ENCODE peak calls at places on chromosomes 4 and X, in ten cellular contexts. One of them, this sample, is unnamed.

GRCh38 chr4:67714955-67715354 is 14.0 kb upstream of the UBA6 start:
- DNase-seq in nucleus accumbens: no peak
- DNase-seq in mucosa of descending colon: no peak
- DNase-seq in stimulated activated CD4-positive, alpha-beta T cell treated with anti-CD3 and anti-CD28 coated beads, Interleukin-15, amount 100 ng/mL, for 24 hours: no peak
- DNase-seq in activated CD4-positive, alpha-beta memory T cell treated with anti-CD3 and anti-CD28 coated beads, Interleukin-2, amount 10 ng/mL, durations not matched to agents 7 days and 5 days: no peak
- DNase-seq in tibial nerve: no peak
- DNase-seq in hypothalamus: no peak
- DNase-seq in dorsolateral prefrontal cortex: no peak
- DNase-seq in activated T-helper 2 cell treated with anti-CD3 and anti-CD28 coated beads, Interferon-gamma antibody, Interleukin-2, Interleukin-4, amounts not matched to agents 10 μg/mL and 5 μg/mL and 100 μg/mL, durations not matched to agents 14 hours and 24 hours and 36 hours: no peak
- DNase-seq in activated T-cell treated with anti-CD3 and anti-CD28 coated beads for 48 hours: no peak
- DNase-seq in this sample: no peak

GRCh38 chr4:148044889-148045352 is 313.0 kb downstream of the ARHGAP10 start:
- DNase-seq in nucleus accumbens: no peak
- DNase-seq in mucosa of descending colon: no peak
- DNase-seq in stimulated activated CD4-positive, alpha-beta T cell treated with anti-CD3 and anti-CD28 coated beads, Interleukin-15, amount 100 ng/mL, for 24 hours: no peak
- DNase-seq in activated CD4-positive, alpha-beta memory T cell treated with anti-CD3 and anti-CD28 coated beads, Interleukin-2, amount 10 ng/mL, durations not matched to agents 7 days and 5 days: no peak
- DNase-seq in tibial nerve: no peak
- DNase-seq in hypothalamus: no peak
- DNase-seq in dorsolateral prefrontal cortex: no peak
- DNase-seq in activated T-helper 2 cell treated with anti-CD3 and anti-CD28 coated beads, Interferon-gamma antibody, Interleukin-2, Interleukin-4, amounts not matched to agents 10 μg/mL and 5 μg/mL and 100 μg/mL, durations not matched to agents 14 hours and 24 hours and 36 hours: no peak
- DNase-seq in activated T-cell treated with anti-CD3 and anti-CD28 coated beads for 48 hours: no peak
- DNase-seq in this sample: no peak

GRCh38 chr4:147157860-147158701 is 212.4 kb upstream of the TTC29 start:
- DNase-seq in nucleus accumbens: peak
- DNase-seq in mucosa of descending colon: no peak
- DNase-seq in stimulated activated CD4-positive, alpha-beta T cell treated with anti-CD3 and anti-CD28 coated beads, Interleukin-15, amount 100 ng/mL, for 24 hours: no peak
- DNase-seq in activated CD4-positive, alpha-beta memory T cell treated with anti-CD3 and anti-CD28 coated beads, Interleukin-2, amount 10 ng/mL, durations not matched to agents 7 days and 5 days: no peak
- DNase-seq in tibial nerve: no peak
- DNase-seq in hypothalamus: no peak
- DNase-seq in dorsolateral prefrontal cortex: no peak
- DNase-seq in activated T-helper 2 cell treated with anti-CD3 and anti-CD28 coated beads, Interferon-gamma antibody, Interleukin-2, Interleukin-4, amounts not matched to agents 10 μg/mL and 5 μg/mL and 100 μg/mL, durations not matched to agents 14 hours and 24 hours and 36 hours: no peak
- DNase-seq in activated T-cell treated with anti-CD3 and anti-CD28 coated beads for 48 hours: no peak
- DNase-seq in this sample: peak

GRCh38 chrX:15916704-15917084 is 62.1 kb upstream of the AP1S2 start:
- DNase-seq in nucleus accumbens: no peak
- DNase-seq in mucosa of descending colon: no peak
- DNase-seq in stimulated activated CD4-positive, alpha-beta T cell treated with anti-CD3 and anti-CD28 coated beads, Interleukin-15, amount 100 ng/mL, for 24 hours: no peak
- DNase-seq in activated CD4-positive, alpha-beta memory T cell treated with anti-CD3 and anti-CD28 coated beads, Interleukin-2, amount 10 ng/mL, durations not matched to agents 7 days and 5 days: no peak
- DNase-seq in tibial nerve: no peak
- DNase-seq in hypothalamus: no peak
- DNase-seq in dorsolateral prefrontal cortex: no peak
- DNase-seq in activated T-helper 2 cell treated with anti-CD3 and anti-CD28 coated beads, Interferon-gamma antibody, Interleukin-2, Interleukin-4, amounts not matched to agents 10 μg/mL and 5 μg/mL and 100 μg/mL, durations not matched to agents 14 hours and 24 hours and 36 hours: no peak
- DNase-seq in activated T-cell treated with anti-CD3 and anti-CD28 coated beads for 48 hours: no peak
- DNase-seq in this sample: no peak

GRCh38 chr4:61254406-61254805 is 54.3 kb downstream of the ADGRL3 start:
- DNase-seq in nucleus accumbens: no peak
- DNase-seq in mucosa of descending colon: no peak
- DNase-seq in stimulated activated CD4-positive, alpha-beta T cell treated with anti-CD3 and anti-CD28 coated beads, Interleukin-15, amount 100 ng/mL, for 24 hours: no peak
- DNase-seq in activated CD4-positive, alpha-beta memory T cell treated with anti-CD3 and anti-CD28 coated beads, Interleukin-2, amount 10 ng/mL, durations not matched to agents 7 days and 5 days: no peak
- DNase-seq in tibial nerve: no peak
- DNase-seq in hypothalamus: no peak
- DNase-seq in dorsolateral prefrontal cortex: no peak
- DNase-seq in activated T-helper 2 cell treated with anti-CD3 and anti-CD28 coated beads, Interferon-gamma antibody, Interleukin-2, Interleukin-4, amounts not matched to agents 10 μg/mL and 5 μg/mL and 100 μg/mL, durations not matched to agents 14 hours and 24 hours and 36 hours: no peak
- DNase-seq in activated T-cell treated with anti-CD3 and anti-CD28 coated beads for 48 hours: no peak
- DNase-seq in this sample: no peak

GRCh38 chrX:72545990-72546389 is 26.7 kb downstream of the HDAC8 start:
- DNase-seq in nucleus accumbens: no peak
- DNase-seq in mucosa of descending colon: no peak
- DNase-seq in stimulated activated CD4-positive, alpha-beta T cell treated with anti-CD3 and anti-CD28 coated beads, Interleukin-15, amount 100 ng/mL, for 24 hours: no peak
- DNase-seq in activated CD4-positive, alpha-beta memory T cell treated with anti-CD3 and anti-CD28 coated beads, Interleukin-2, amount 10 ng/mL, durations not matched to agents 7 days and 5 days: no peak
- DNase-seq in tibial nerve: no peak
- DNase-seq in hypothalamus: no peak
- DNase-seq in dorsolateral prefrontal cortex: no peak
- DNase-seq in activated T-helper 2 cell treated with anti-CD3 and anti-CD28 coated beads, Interferon-gamma antibody, Interleukin-2, Interleukin-4, amounts not matched to agents 10 μg/mL and 5 μg/mL and 100 μg/mL, durations not matched to agents 14 hours and 24 hours and 36 hours: no peak
- DNase-seq in activated T-cell treated with anti-CD3 and anti-CD28 coated beads for 48 hours: no peak
- DNase-seq in this sample: no peak

GRCh38 chr4:94159790-94160189 is 47.9 kb upstream of the SMARCAD1 start:
- DNase-seq in nucleus accumbens: no peak
- DNase-seq in mucosa of descending colon: no peak
- DNase-seq in stimulated activated CD4-positive, alpha-beta T cell treated with anti-CD3 and anti-CD28 coated beads, Interleukin-15, amount 100 ng/mL, for 24 hours: no peak
- DNase-seq in activated CD4-positive, alpha-beta memory T cell treated with anti-CD3 and anti-CD28 coated beads, Interleukin-2, amount 10 ng/mL, durations not matched to agents 7 days and 5 days: no peak
- DNase-seq in tibial nerve: no peak
- DNase-seq in hypothalamus: no peak
- DNase-seq in dorsolateral prefrontal cortex: no peak
- DNase-seq in activated T-helper 2 cell treated with anti-CD3 and anti-CD28 coated beads, Interferon-gamma antibody, Interleukin-2, Interleukin-4, amounts not matched to agents 10 μg/mL and 5 μg/mL and 100 μg/mL, durations not matched to agents 14 hours and 24 hours and 36 hours: no peak
- DNase-seq in activated T-cell treated with anti-CD3 and anti-CD28 coated beads for 48 hours: no peak
- DNase-seq in this sample: no peak

GRCh38 chr4:114272226-114272625 is 292.8 kb upstream of the ARSJ start:
- DNase-seq in nucleus accumbens: no peak
- DNase-seq in mucosa of descending colon: no peak
- DNase-seq in stimulated activated CD4-positive, alpha-beta T cell treated with anti-CD3 and anti-CD28 coated beads, Interleukin-15, amount 100 ng/mL, for 24 hours: no peak
- DNase-seq in activated CD4-positive, alpha-beta memory T cell treated with anti-CD3 and anti-CD28 coated beads, Interleukin-2, amount 10 ng/mL, durations not matched to agents 7 days and 5 days: no peak
- DNase-seq in tibial nerve: no peak
- DNase-seq in hypothalamus: no peak
- DNase-seq in dorsolateral prefrontal cortex: no peak
- DNase-seq in activated T-helper 2 cell treated with anti-CD3 and anti-CD28 coated beads, Interferon-gamma antibody, Interleukin-2, Interleukin-4, amounts not matched to agents 10 μg/mL and 5 μg/mL and 100 μg/mL, durations not matched to agents 14 hours and 24 hours and 36 hours: no peak
- DNase-seq in activated T-cell treated with anti-CD3 and anti-CD28 coated beads for 48 hours: no peak
- DNase-seq in this sample: no peak

GRCh38 chr4:130808492-130808891 is 1712.5 kb downstream of the C4orf33 start:
- DNase-seq in nucleus accumbens: no peak
- DNase-seq in mucosa of descending colon: no peak
- DNase-seq in stimulated activated CD4-positive, alpha-beta T cell treated with anti-CD3 and anti-CD28 coated beads, Interleukin-15, amount 100 ng/mL, for 24 hours: no peak
- DNase-seq in activated CD4-positive, alpha-beta memory T cell treated with anti-CD3 and anti-CD28 coated beads, Interleukin-2, amount 10 ng/mL, durations not matched to agents 7 days and 5 days: no peak
- DNase-seq in tibial nerve: no peak
- DNase-seq in hypothalamus: no peak
- DNase-seq in dorsolateral prefrontal cortex: no peak
- DNase-seq in activated T-helper 2 cell treated with anti-CD3 and anti-CD28 coated beads, Interferon-gamma antibody, Interleukin-2, Interleukin-4, amounts not matched to agents 10 μg/mL and 5 μg/mL and 100 μg/mL, durations not matched to agents 14 hours and 24 hours and 36 hours: no peak
- DNase-seq in activated T-cell treated with anti-CD3 and anti-CD28 coated beads for 48 hours: no peak
- DNase-seq in this sample: no peak